ENCODE peak calls at places on chromosomes 4 and X, in nine cellular contexts. J is Peyer's patch, K is adrenal gland, N is A549, U is upper lobe of left lung, M is heart left ventricle, H is spleen, X is transverse colon, Z is IMR-90. D is an unnamed sample.

GRCh38 chrX:19121898-19122640 is at the start of gene ADGRG2:
- DNase-seq in J (no peak), K (no peak), N (peak; percentile 55), U (peak; percentile 24), M (peak; percentile 39), H (no peak), X (peak; percentile 7), Z (peak; percentile 11), D (peak; percentile 76)

GRCh38 chr4:113327513-113327912 is 278.1 kb downstream of the ANK2 start:
- DNase-seq in J (no peak), K (no peak), N (no peak), U (no peak), M (no peak), H (no peak), X (no peak), Z (peak; percentile 19), D (no peak)

GRCh38 chr4:42396361-42397255 is 680 bp upstream of the SHISA3 start:
- DNase-seq in J (no peak), K (no peak), N (no peak), U (no peak), M (no peak), H (no peak), X (no peak), Z (no peak), D (no peak)

GRCh38 chr4:100164808-100165760 is 25.2 kb downstream of the DDIT4L start:
- DNase-seq in J (no peak), K (no peak), N (no peak), U (no peak), M (no peak), H (no peak), X (no peak), Z (no peak), D (no peak)

GRCh38 chrX:117570160-117570559 is 546.5 kb downstream of the KLHL13 start:
- DNase-seq in J (no peak), K (no peak), N (no peak), U (no peak), M (no peak), H (no peak), X (no peak), Z (no peak), D (no peak)

GRCh38 chr4:147396105-147396504 is 84.8 kb upstream of the EDNRA start:
- DNase-seq in J (no peak), K (no peak), N (no peak), U (no peak), M (no peak), H (no peak), X (no peak), Z (no peak), D (no peak)

GRCh38 chrX:140163376-140164159 is 198.2 kb upstream of the CXorf66 start:
- DNase-seq in J (no peak), K (no peak), N (no peak), U (no peak), M (no peak), H (no peak), X (no peak), Z (peak; percentile 3), D (no peak)

GRCh38 chr4:76745264-76745663 is 152.7 kb downstream of the SOWAHB start:
- DNase-seq in J (no peak), K (no peak), N (no peak), U (no peak), M (no peak), H (no peak), X (no peak), Z (peak; percentile 75), D (no peak)

GRCh38 chr4:138241281-138242075 is 671 bp downstream of the SLC7A11 start:
- DNase-seq in J (peak; percentile 43), K (no peak), N (peak; percentile 72), U (no peak), M (no peak), H (peak; percentile 77), X (no peak), Z (peak; percentile 38), D (no peak)

GRCh38 chrX:41351923-41352322 is 18.0 kb downstream of the DDX3X start:
- DNase-seq in J (no peak), K (no peak), N (no peak), U (no peak), M (no peak), H (no peak), X (no peak), Z (peak; percentile 10), D (no peak)
- TF ChIP-seq POLR2A in J (no peak), K (no peak), N (no peak), U (no peak), M (no peak), H (no peak), X (no peak), Z (no peak), D (no peak)

GRCh38 chr4:159823743-159824142 is 720.9 kb downstream of the RAPGEF2 start:
- DNase-seq in J (no peak), K (no peak), N (no peak), U (no peak), M (no peak), H (no peak), X (no peak), Z (no peak), D (no peak)
- TF ChIP-seq CTCF in J (no peak), K (no peak), N (no peak), U (no peak), M (no peak), H (no peak), X (no peak), Z (no peak), D (no peak)

DNA sequence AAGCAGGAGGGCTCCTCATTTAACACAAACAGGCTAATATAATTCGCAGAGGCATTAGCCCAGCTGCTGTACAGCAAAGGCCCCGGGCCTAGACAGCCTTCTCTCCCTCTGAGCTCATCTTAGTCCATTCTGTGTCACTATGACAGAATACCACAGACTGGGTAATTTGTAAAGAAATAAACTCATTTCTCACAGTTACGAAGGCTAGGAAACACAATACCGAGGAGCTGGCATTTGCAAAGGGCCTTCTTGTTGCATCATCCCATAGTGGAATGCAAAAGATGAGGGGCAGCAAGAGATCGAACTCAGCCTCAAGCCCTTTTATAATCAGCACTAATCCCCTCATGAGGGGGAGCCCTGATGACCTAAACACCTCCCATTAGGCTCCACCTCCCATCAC is 48.5 kb downstream of the TSPAN5 start:
- DNase-seq in J (no peak), K (no peak), N (no peak), U (no peak), M (no peak), H (no peak), X (no peak), Z (peak; percentile 45), D (no peak)
- H3K27ac ChIP-seq in J (no peak overlapping the region), K (no peak overlapping the region), N (no peak overlapping the region), U (no peak overlapping the region), M (no peak overlapping the region), H (no peak overlapping the region), X (no peak overlapping the region), Z (peak overlapping the region; percentile 25), D (no peak overlapping the region)

DNA sequence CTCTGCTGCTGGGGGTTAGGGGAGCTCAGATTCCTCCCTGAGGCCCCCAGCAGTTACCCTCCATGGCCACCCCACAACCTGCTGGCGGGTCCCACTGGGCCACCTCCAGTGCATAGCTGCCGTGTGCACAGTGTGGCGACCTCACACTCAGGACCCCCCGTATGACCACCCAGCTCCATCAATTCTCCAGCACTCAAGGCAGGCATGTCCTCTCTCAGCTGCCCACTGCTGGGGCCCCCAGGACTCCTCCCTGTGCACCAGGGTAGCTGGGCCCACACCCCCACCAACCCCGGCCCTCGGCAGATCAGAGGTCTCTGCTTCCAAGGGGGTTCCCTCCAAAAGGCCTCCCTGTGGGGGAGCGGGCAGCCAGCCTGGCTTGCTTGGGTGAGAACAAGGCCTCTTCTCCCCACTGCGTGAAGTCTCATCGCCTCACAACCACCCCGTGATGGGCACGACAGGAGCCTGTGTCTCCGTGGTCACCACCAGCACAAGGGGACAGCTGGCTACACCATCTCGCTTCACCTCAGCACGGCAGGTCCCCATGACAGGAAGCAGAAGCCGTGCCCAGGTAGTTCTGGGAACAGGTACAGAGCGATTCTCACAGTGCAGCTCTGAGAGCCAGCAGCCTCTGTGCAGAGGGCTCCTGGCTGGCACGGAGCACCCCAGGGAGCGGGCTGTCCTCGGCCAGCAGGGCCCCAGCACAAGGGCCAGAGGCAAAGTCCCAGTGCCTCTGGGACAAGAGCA is 4.6 kb upstream of the HAUS3 start:
- DNase-seq in J (no peak), K (peak; percentile 51), N (no peak), U (peak; percentile 17), M (no peak), H (peak; percentile 78), X (no peak), Z (no peak), D (no peak)
- TF ChIP-seq POLR2A in J (no peak), K (no peak), N (no peak), U (no peak), M (no peak), H (no peak), X (no peak), Z (no peak), D (no peak)

GRCh38 chr4:144582975-144583374 is 63.0 kb upstream of the HHIP start:
- DNase-seq in J (no peak), K (no peak), N (peak; percentile 81), U (no peak), M (no peak), H (no peak), X (no peak), Z (peak; percentile 28), D (no peak)

GRCh38 chr4:144583658-144584057 is 62.3 kb upstream of the HHIP start:
- DNase-seq in J (no peak), K (no peak), N (peak; percentile 73), U (no peak), M (no peak), H (no peak), X (no peak), Z (peak; percentile 47), D (no peak)

GRCh38 chr4:144582105-144582850 is 63.7 kb upstream of the HHIP start:
- DNase-seq in J (no peak), K (no peak), N (peak; percentile 61), U (no peak), M (no peak), H (no peak), X (no peak), Z (peak; percentile 45), D (no peak)

GRCh38 chr4:144580421-144580820 is 65.5 kb upstream of the HHIP start:
- DNase-seq in J (no peak), K (no peak), N (no peak), U (no peak), M (no peak), H (no peak), X (no peak), Z (no peak), D (no peak)

GRCh38 chr4:144584428-144584827 is 61.5 kb upstream of the HHIP start:
- DNase-seq in J (no peak), K (no peak), N (no peak), U (no peak), M (no peak), H (no peak), X (no peak), Z (no peak), D (no peak)
- TF ChIP-seq CTCF in J (no peak), K (no peak), N (no peak), U (no peak), M (no peak), H (no peak), X (no peak), Z (no peak), D (peak; percentile 14)

DNA sequence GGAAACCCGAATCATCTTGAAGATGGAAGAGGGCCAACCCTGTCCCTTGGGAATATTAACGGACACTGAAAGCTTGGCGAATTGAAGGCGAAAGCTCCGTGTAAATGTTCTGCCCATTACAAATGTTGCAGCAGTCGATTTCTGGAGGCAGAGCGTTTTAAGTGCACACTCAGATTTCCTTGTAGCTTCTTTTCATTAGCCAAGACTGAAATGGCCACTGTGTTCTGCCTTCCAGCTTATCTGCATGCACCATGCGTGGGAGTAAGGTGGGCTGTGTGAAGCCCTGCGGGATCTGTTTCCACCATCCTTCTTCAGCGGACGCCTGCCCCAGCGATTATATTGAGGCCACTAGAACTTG is 1.3 kb downstream of the SMIM20 start:
- DNase-seq in J (no peak), K (no peak), N (no peak), U (no peak), M (no peak), H (no peak), X (no peak), Z (no peak), D (no peak)
- H3K27ac ChIP-seq in J (peak overlapping the region; percentile 91), K (peak overlapping the region; percentile 89), N (peak overlapping the region; percentile 92), U (peak overlapping the region; percentile 92), M (peak overlapping the region; percentile 87), H (peak overlapping the region; percentile 93), X (peak overlapping the region; percentile 93), Z (no peak overlapping the region), D (no peak overlapping the region)

D was measured in right lobe of liver.